ENCODE peak calls at places on chromosomes 12 and 14, in eight cellular contexts. One of them, this sample, is unnamed. For H3K4me1, the result is how much of the 10 kb centered on the place peaks cover.

GRCh38 chr12:106226884-106227640 is 20.8 kb downstream of the CKAP4 start:
- DNase-seq in effector memory CD4-positive, alpha-beta T cell: no peak
- DNase-seq in CD4-positive, alpha-beta memory T cell: peak
- DNase-seq in aorta: no peak
- DNase-seq in heart left ventricle: no peak
- DNase-seq in lung: no peak
- DNase-seq in endothelial cell of umbilical vein: peak
- DNase-seq in CD8-positive, alpha-beta memory T cell: no peak
- DNase-seq in this sample: peak

GRCh38 chr12:120640840-120641833 is 711 bp downstream of the CABP1 start:
- DNase-seq in effector memory CD4-positive, alpha-beta T cell: peak
- DNase-seq in CD4-positive, alpha-beta memory T cell: peak
- DNase-seq in aorta: peak
- DNase-seq in heart left ventricle: peak
- DNase-seq in lung: peak
- DNase-seq in endothelial cell of umbilical vein: peak
- DNase-seq in CD8-positive, alpha-beta memory T cell: peak
- DNase-seq in this sample: peak

GRCh38 chr14:52949711-52950409 is 990 bp downstream of the FERMT2 start:
- DNase-seq in effector memory CD4-positive, alpha-beta T cell: no peak
- DNase-seq in CD4-positive, alpha-beta memory T cell: peak
- DNase-seq in aorta: no peak
- DNase-seq in heart left ventricle: no peak
- DNase-seq in lung: peak
- DNase-seq in endothelial cell of umbilical vein: peak
- DNase-seq in CD8-positive, alpha-beta memory T cell: no peak
- DNase-seq in this sample: no peak

GRCh38 chr12:49352351-49352750 is 5.7 kb downstream of the DNAJC22 start:
- DNase-seq in effector memory CD4-positive, alpha-beta T cell: no peak
- DNase-seq in CD4-positive, alpha-beta memory T cell: no peak
- DNase-seq in aorta: no peak
- DNase-seq in heart left ventricle: no peak
- DNase-seq in lung: no peak
- DNase-seq in endothelial cell of umbilical vein: no peak
- DNase-seq in CD8-positive, alpha-beta memory T cell: no peak
- DNase-seq in this sample: no peak

GRCh38 chr14:64760146-64760755 is 56.0 kb downstream of the PLEKHG3 start:
- DNase-seq in effector memory CD4-positive, alpha-beta T cell: peak
- DNase-seq in CD4-positive, alpha-beta memory T cell: peak
- DNase-seq in aorta: no peak
- DNase-seq in heart left ventricle: no peak
- DNase-seq in lung: peak
- DNase-seq in endothelial cell of umbilical vein: peak
- DNase-seq in CD8-positive, alpha-beta memory T cell: peak
- DNase-seq in this sample: peak

GRCh38 chr14:21399311-21399870 is 15.6 kb upstream of the SUPT16H start:
- DNase-seq in effector memory CD4-positive, alpha-beta T cell: no peak
- DNase-seq in CD4-positive, alpha-beta memory T cell: no peak
- DNase-seq in aorta: no peak
- DNase-seq in heart left ventricle: no peak
- DNase-seq in lung: no peak
- DNase-seq in endothelial cell of umbilical vein: no peak
- DNase-seq in CD8-positive, alpha-beta memory T cell: no peak
- DNase-seq in this sample: no peak

GRCh38 chr12:64181504-64182291 is 40.4 kb downstream of the KICS2 start:
- DNase-seq in effector memory CD4-positive, alpha-beta T cell: no peak
- DNase-seq in CD4-positive, alpha-beta memory T cell: no peak
- DNase-seq in aorta: peak
- DNase-seq in heart left ventricle: no peak
- DNase-seq in lung: peak
- DNase-seq in endothelial cell of umbilical vein: peak
- DNase-seq in CD8-positive, alpha-beta memory T cell: no peak
- DNase-seq in this sample: no peak

GRCh38 chr12:110704750-110705149 is 15.8 kb upstream of the HVCN1 start:
- DNase-seq in effector memory CD4-positive, alpha-beta T cell: no peak
- DNase-seq in CD4-positive, alpha-beta memory T cell: no peak
- DNase-seq in aorta: no peak
- DNase-seq in heart left ventricle: no peak
- DNase-seq in lung: no peak
- DNase-seq in endothelial cell of umbilical vein: no peak
- DNase-seq in CD8-positive, alpha-beta memory T cell: no peak
- DNase-seq in this sample: peak

GRCh38 chr14:51419685-51420084 is 179.6 kb downstream of the TMX1 start:
- DNase-seq in effector memory CD4-positive, alpha-beta T cell: peak
- DNase-seq in CD4-positive, alpha-beta memory T cell: peak
- DNase-seq in aorta: no peak
- DNase-seq in heart left ventricle: no peak
- DNase-seq in lung: no peak
- DNase-seq in endothelial cell of umbilical vein: no peak
- DNase-seq in CD8-positive, alpha-beta memory T cell: no peak
- DNase-seq in this sample: peak

GRCh38 chr12:112480931-112481330 is 62.2 kb downstream of the PTPN11 start:
- DNase-seq in effector memory CD4-positive, alpha-beta T cell: no peak
- DNase-seq in CD4-positive, alpha-beta memory T cell: no peak
- DNase-seq in aorta: no peak
- DNase-seq in heart left ventricle: no peak
- DNase-seq in lung: no peak
- DNase-seq in endothelial cell of umbilical vein: no peak
- DNase-seq in CD8-positive, alpha-beta memory T cell: no peak
- DNase-seq in this sample: no peak

GRCh38 chr14:91175296-91175695 is 61.4 kb downstream of the DGLUCY start:
- DNase-seq in effector memory CD4-positive, alpha-beta T cell: no peak
- DNase-seq in CD4-positive, alpha-beta memory T cell: no peak
- DNase-seq in aorta: no peak
- DNase-seq in heart left ventricle: no peak
- DNase-seq in lung: no peak
- DNase-seq in endothelial cell of umbilical vein: no peak
- DNase-seq in CD8-positive, alpha-beta memory T cell: no peak
- DNase-seq in this sample: no peak

GRCh38 chr12:26092706-26093105 is 32.1 kb downstream of the BHLHE41 start:
- DNase-seq in effector memory CD4-positive, alpha-beta T cell: no peak
- DNase-seq in CD4-positive, alpha-beta memory T cell: no peak
- DNase-seq in aorta: no peak
- DNase-seq in heart left ventricle: no peak
- DNase-seq in lung: no peak
- DNase-seq in endothelial cell of umbilical vein: no peak
- DNase-seq in CD8-positive, alpha-beta memory T cell: no peak
- DNase-seq in this sample: no peak

GRCh38 chr12:116067892-116068291 is 209.6 kb downstream of the MED13L start:
- DNase-seq in effector memory CD4-positive, alpha-beta T cell: no peak
- DNase-seq in CD4-positive, alpha-beta memory T cell: no peak
- DNase-seq in aorta: no peak
- DNase-seq in heart left ventricle: no peak
- DNase-seq in lung: no peak
- DNase-seq in endothelial cell of umbilical vein: peak
- DNase-seq in CD8-positive, alpha-beta memory T cell: no peak
- DNase-seq in this sample: no peak

GRCh38 chr14:28761438-28762289 is 4.9 kb upstream of the FOXG1 start:
- DNase-seq in effector memory CD4-positive, alpha-beta T cell: no peak
- DNase-seq in CD4-positive, alpha-beta memory T cell: no peak
- DNase-seq in aorta: no peak
- DNase-seq in heart left ventricle: no peak
- DNase-seq in lung: no peak
- DNase-seq in endothelial cell of umbilical vein: no peak
- DNase-seq in CD8-positive, alpha-beta memory T cell: no peak
- DNase-seq in this sample: no peak

GRCh38 chr12:95385646-95386045 is 88.3 kb upstream of the METAP2 start:
- DNase-seq in effector memory CD4-positive, alpha-beta T cell: no peak
- DNase-seq in CD4-positive, alpha-beta memory T cell: no peak
- DNase-seq in aorta: no peak
- DNase-seq in heart left ventricle: no peak
- DNase-seq in lung: no peak
- DNase-seq in endothelial cell of umbilical vein: no peak
- DNase-seq in CD8-positive, alpha-beta memory T cell: no peak
- DNase-seq in this sample: peak

GRCh38 chr14:69716483-69717187 is 50.3 kb upstream of the SRSF5 start:
- DNase-seq in effector memory CD4-positive, alpha-beta T cell: no peak
- DNase-seq in CD4-positive, alpha-beta memory T cell: peak
- DNase-seq in aorta: peak
- DNase-seq in heart left ventricle: no peak
- DNase-seq in lung: no peak
- DNase-seq in endothelial cell of umbilical vein: peak
- DNase-seq in CD8-positive, alpha-beta memory T cell: peak
- DNase-seq in this sample: no peak

GRCh38 chr12:131923260-131923659 is 5.8 kb upstream of the PUS1 start:
- DNase-seq in effector memory CD4-positive, alpha-beta T cell: no peak
- DNase-seq in CD4-positive, alpha-beta memory T cell: no peak
- DNase-seq in aorta: no peak
- DNase-seq in heart left ventricle: no peak
- DNase-seq in lung: no peak
- DNase-seq in endothelial cell of umbilical vein: no peak
- DNase-seq in CD8-positive, alpha-beta memory T cell: no peak
- DNase-seq in this sample: peak

GRCh38 chr14:64704145-64704742 is at the start of gene PLEKHG3:
- DNase-seq in effector memory CD4-positive, alpha-beta T cell: peak
- DNase-seq in CD4-positive, alpha-beta memory T cell: peak
- DNase-seq in aorta: peak
- DNase-seq in heart left ventricle: peak
- DNase-seq in lung: peak
- DNase-seq in endothelial cell of umbilical vein: peak
- DNase-seq in CD8-positive, alpha-beta memory T cell: no peak
- DNase-seq in this sample: no peak

GRCh38 chr14:75373133-75373532 is 54.7 kb upstream of the JDP2 start:
- DNase-seq in effector memory CD4-positive, alpha-beta T cell: no peak
- DNase-seq in CD4-positive, alpha-beta memory T cell: no peak
- DNase-seq in aorta: no peak
- DNase-seq in heart left ventricle: no peak
- DNase-seq in lung: no peak
- DNase-seq in endothelial cell of umbilical vein: no peak
- DNase-seq in CD8-positive, alpha-beta memory T cell: no peak
- DNase-seq in this sample: no peak

GRCh38 chr12:90741611-90742010 is 213.4 kb downstream of the CCER1 start:
- DNase-seq in effector memory CD4-positive, alpha-beta T cell: no peak
- DNase-seq in CD4-positive, alpha-beta memory T cell: no peak
- DNase-seq in aorta: no peak
- DNase-seq in heart left ventricle: no peak
- DNase-seq in lung: no peak
- DNase-seq in endothelial cell of umbilical vein: no peak
- DNase-seq in CD8-positive, alpha-beta memory T cell: no peak
- DNase-seq in this sample: no peak

GRCh38 chr12:112584266-112584722 is 165.5 kb downstream of the PTPN11 start:
- DNase-seq in effector memory CD4-positive, alpha-beta T cell: no peak
- DNase-seq in CD4-positive, alpha-beta memory T cell: no peak
- DNase-seq in aorta: no peak
- DNase-seq in heart left ventricle: no peak
- DNase-seq in lung: no peak
- DNase-seq in endothelial cell of umbilical vein: no peak
- DNase-seq in CD8-positive, alpha-beta memory T cell: no peak
- DNase-seq in this sample: peak

GRCh38 chr12:20212036-20212435 is 156.3 kb upstream of the PDE3A start:
- DNase-seq in effector memory CD4-positive, alpha-beta T cell: no peak
- DNase-seq in CD4-positive, alpha-beta memory T cell: no peak
- DNase-seq in aorta: no peak
- DNase-seq in heart left ventricle: no peak
- DNase-seq in lung: no peak
- DNase-seq in endothelial cell of umbilical vein: peak
- DNase-seq in CD8-positive, alpha-beta memory T cell: no peak
- DNase-seq in this sample: no peak
- H3K27ac ChIP-seq in effector memory CD4-positive, alpha-beta T cell: no peak
- H3K27ac ChIP-seq in CD4-positive, alpha-beta memory T cell: no peak
- H3K27ac ChIP-seq in aorta: peak
- H3K27ac ChIP-seq in heart left ventricle: peak
- H3K27ac ChIP-seq in lung: no peak
- H3K27ac ChIP-seq in endothelial cell of umbilical vein: peak
- H3K27ac ChIP-seq in CD8-positive, alpha-beta memory T cell: no peak
- H3K27ac ChIP-seq in this sample: no peak

GRCh38 chr14:100726467-100726811 is 253 bp upstream of the DLK1 start:
- DNase-seq in effector memory CD4-positive, alpha-beta T cell: no peak
- DNase-seq in CD4-positive, alpha-beta memory T cell: no peak
- DNase-seq in aorta: no peak
- DNase-seq in heart left ventricle: peak
- DNase-seq in lung: no peak
- DNase-seq in endothelial cell of umbilical vein: no peak
- DNase-seq in CD8-positive, alpha-beta memory T cell: no peak
- DNase-seq in this sample: no peak

GRCh38 chr14:100728962-100729361 is 2.3 kb downstream of the DLK1 start:
- DNase-seq in effector memory CD4-positive, alpha-beta T cell: no peak
- DNase-seq in CD4-positive, alpha-beta memory T cell: no peak
- DNase-seq in aorta: no peak
- DNase-seq in heart left ventricle: no peak
- DNase-seq in lung: no peak
- DNase-seq in endothelial cell of umbilical vein: no peak
- DNase-seq in CD8-positive, alpha-beta memory T cell: no peak
- DNase-seq in this sample: no peak

GRCh38 chr14:100726812-100727564 is at the start of gene DLK1:
- DNase-seq in effector memory CD4-positive, alpha-beta T cell: no peak
- DNase-seq in CD4-positive, alpha-beta memory T cell: no peak
- DNase-seq in aorta: no peak
- DNase-seq in heart left ventricle: peak
- DNase-seq in lung: no peak
- DNase-seq in endothelial cell of umbilical vein: no peak
- DNase-seq in CD8-positive, alpha-beta memory T cell: no peak
- DNase-seq in this sample: no peak

GRCh38 chr14:100725587-100726387 is 905 bp upstream of the DLK1 start:
- DNase-seq in effector memory CD4-positive, alpha-beta T cell: no peak
- DNase-seq in CD4-positive, alpha-beta memory T cell: no peak
- DNase-seq in aorta: no peak
- DNase-seq in heart left ventricle: peak
- DNase-seq in lung: no peak
- DNase-seq in endothelial cell of umbilical vein: no peak
- DNase-seq in CD8-positive, alpha-beta memory T cell: no peak
- DNase-seq in this sample: no peak

GRCh38 chr14:100727565-100728240 is 1.0 kb downstream of the DLK1 start:
- DNase-seq in effector memory CD4-positive, alpha-beta T cell: no peak
- DNase-seq in CD4-positive, alpha-beta memory T cell: no peak
- DNase-seq in aorta: no peak
- DNase-seq in heart left ventricle: no peak
- DNase-seq in lung: no peak
- DNase-seq in endothelial cell of umbilical vein: no peak
- DNase-seq in CD8-positive, alpha-beta memory T cell: no peak
- DNase-seq in this sample: no peak
- H3K4me1 ChIP-seq in effector memory CD4-positive, alpha-beta T cell: under half
- H3K4me1 ChIP-seq in CD4-positive, alpha-beta memory T cell: under half
- H3K4me1 ChIP-seq in aorta: under half
- H3K4me1 ChIP-seq in heart left ventricle: under half
- H3K4me1 ChIP-seq in lung: under half
- H3K4me1 ChIP-seq in endothelial cell of umbilical vein: under half
- H3K4me1 ChIP-seq in CD8-positive, alpha-beta memory T cell: under half
- H3K4me1 ChIP-seq in this sample: under half

GRCh38 chr14:96103075-96103474 is 63.9 kb downstream of the C14orf132 start:
- DNase-seq in effector memory CD4-positive, alpha-beta T cell: no peak
- DNase-seq in CD4-positive, alpha-beta memory T cell: no peak
- DNase-seq in aorta: no peak
- DNase-seq in heart left ventricle: no peak
- DNase-seq in lung: no peak
- DNase-seq in endothelial cell of umbilical vein: no peak
- DNase-seq in CD8-positive, alpha-beta memory T cell: no peak
- DNase-seq in this sample: no peak
- H3K27ac ChIP-seq in effector memory CD4-positive, alpha-beta T cell: no peak
- H3K27ac ChIP-seq in CD4-positive, alpha-beta memory T cell: no peak
- H3K27ac ChIP-seq in aorta: no peak
- H3K27ac ChIP-seq in heart left ventricle: no peak
- H3K27ac ChIP-seq in lung: no peak
- H3K27ac ChIP-seq in endothelial cell of umbilical vein: no peak
- H3K27ac ChIP-seq in CD8-positive, alpha-beta memory T cell: no peak
- H3K27ac ChIP-seq in this sample: no peak

DNA sequence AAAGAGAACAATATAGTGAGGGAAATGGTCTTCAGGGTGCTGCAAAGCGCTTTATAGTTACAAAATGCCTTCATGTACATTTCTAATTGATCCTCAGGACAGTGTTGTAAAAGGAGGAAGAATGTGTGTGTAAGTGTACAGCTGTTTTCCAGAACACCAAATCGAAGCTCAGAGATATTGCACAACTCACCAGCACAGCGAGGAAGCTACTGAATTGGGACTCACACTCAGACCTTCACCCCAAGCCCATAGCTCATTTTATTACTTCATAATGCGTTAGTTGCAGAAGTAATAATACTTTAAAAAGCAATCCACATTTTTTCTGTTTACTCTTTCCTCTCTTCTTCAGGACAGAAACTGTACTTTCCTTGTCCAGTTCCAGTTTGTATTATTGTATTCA is 428.3 kb downstream of the RAD51B start:
- DNase-seq in effector memory CD4-positive, alpha-beta T cell: no peak
- DNase-seq in CD4-positive, alpha-beta memory T cell: no peak
- DNase-seq in aorta: no peak
- DNase-seq in heart left ventricle: no peak
- DNase-seq in lung: no peak
- DNase-seq in endothelial cell of umbilical vein: no peak
- DNase-seq in CD8-positive, alpha-beta memory T cell: no peak
- DNase-seq in this sample: no peak
- H3K4me1 ChIP-seq in effector memory CD4-positive, alpha-beta T cell: under half
- H3K4me1 ChIP-seq in CD4-positive, alpha-beta memory T cell: under half
- H3K4me1 ChIP-seq in aorta: under half
- H3K4me1 ChIP-seq in heart left ventricle: half or more
- H3K4me1 ChIP-seq in lung: under half
- H3K4me1 ChIP-seq in endothelial cell of umbilical vein: half or more
- H3K4me1 ChIP-seq in CD8-positive, alpha-beta memory T cell: under half
- H3K4me1 ChIP-seq in this sample: half or more